ENCODE peak calls at places on chromosome 5, in eight cellular contexts. X, Z, Y, V, I, U, G and K are unnamed samples. For H3K4me1, the result is how much of the 10 kb centered on the place peaks cover.

GRCh38 chr5:72167790-72168189 is 60.5 kb downstream of the MAP1B start:
- DNase-seq in U (no peak), Z (no peak), G (no peak), I (no peak), X (no peak), V (no peak), Y (no peak), K (no peak)

GRCh38 chr5:139394123-139394653 is 716 bp downstream of the PROB1 start:
- DNase-seq in V (no peak), Y (peak), U (no peak), Z (no peak), G (no peak), I (peak), X (no peak), K (peak)

GRCh38 chr5:172603425-172603824 is 37.6 kb upstream of the NEURL1B start:
- DNase-seq in Z (no peak), U (no peak), G (no peak), V (no peak), X (peak), Y (no peak), I (no peak), K (no peak)

GRCh38 chr5:54457094-54457531 is 1.6 kb downstream of the HSPB3 start:
- DNase-seq in Z (peak), G (no peak), Y (no peak), X (no peak), I (peak), V (no peak), U (no peak), K (no peak)

GRCh38 chr5:174119386-174119785 is 73.9 kb downstream of the NSG2 start:
- DNase-seq in V (no peak), X (no peak), G (no peak), Z (no peak), Y (no peak), U (no peak), I (peak), K (no peak)

GRCh38 chr5:33233013-33233463 is 207.7 kb upstream of the TARS1 start:
- DNase-seq in V (no peak), Z (no peak), G (no peak), X (peak), I (no peak), U (no peak), Y (no peak), K (no peak)

GRCh38 chr5:63401434-63402046 is 560.7 kb downstream of the HTR1A start:
- DNase-seq in Y (no peak), X (no peak), I (peak), Z (peak), V (peak), U (peak), G (peak), K (peak)

GRCh38 chr5:176735383-176736265 is 74.7 kb upstream of the UNC5A start:
- DNase-seq in V (no peak), U (no peak), I (no peak), Y (peak), G (no peak), Z (no peak), X (peak), K (no peak)

GRCh38 chr5:139164020-139164419 is 34.1 kb downstream of the SIL1 start:
- DNase-seq in I (no peak), Y (no peak), X (no peak), Z (no peak), G (no peak), V (no peak), U (no peak), K (no peak)

GRCh38 chr5:9483251-9483650 is 62.6 kb downstream of the SEMA5A start:
- DNase-seq in X (no peak), Y (no peak), G (no peak), I (no peak), Z (no peak), V (no peak), U (no peak), K (no peak)

GRCh38 chr5:142737169-142737568 is 33.0 kb upstream of the ARHGAP26 start:
- DNase-seq in I (no peak), V (no peak), X (no peak), U (no peak), G (no peak), Z (no peak), Y (no peak), K (no peak)

GRCh38 chr5:139950436-139950835 is 92.7 kb downstream of the NRG2 start:
- DNase-seq in G (no peak), Y (no peak), U (no peak), V (no peak), X (no peak), Z (no peak), I (no peak), K (no peak)

GRCh38 chr5:108481355-108481931 is 99.5 kb upstream of the FBXL17 start:
- DNase-seq in I (peak), U (peak), X (no peak), V (no peak), G (peak), Z (peak), Y (no peak), K (no peak)

GRCh38 chr5:96736937-96737336 is 70.8 kb downstream of the ERAP1 start:
- DNase-seq in Z (no peak), X (no peak), I (no peak), G (no peak), V (no peak), U (no peak), Y (no peak), K (no peak)

GRCh38 chr5:30050056-30050815 is 1143.2 kb upstream of the CDH6 start:
- DNase-seq in Y (no peak), V (no peak), U (no peak), Z (no peak), G (no peak), X (no peak), I (no peak), K (no peak)

GRCh38 chr5:58582411-58583393 is at the start of gene RAB3C:
- DNase-seq in Z (peak), U (peak), V (peak), G (peak), Y (peak), X (peak), I (peak), K (peak)

GRCh38 chr5:61790007-61790406 is 457.9 kb downstream of the ZSWIM6 start:
- DNase-seq in Z (no peak), X (no peak), G (no peak), U (no peak), V (no peak), Y (no peak), I (no peak), K (no peak)

GRCh38 chr5:135053278-135053677 is 19.2 kb upstream of the PITX1 start:
- DNase-seq in Z (no peak), X (no peak), Y (no peak), I (no peak), U (no peak), G (no peak), V (no peak), K (no peak)

GRCh38 chr5:143177263-143177994 is 226.1 kb downstream of the NR3C1 start:
- DNase-seq in Z (no peak), U (no peak), V (no peak), G (peak), X (no peak), Y (no peak), I (no peak), K (peak)

GRCh38 chr5:66646570-66646969 is 50.4 kb downstream of the MAST4 start:
- DNase-seq in U (no peak), X (no peak), Y (no peak), V (no peak), I (no peak), Z (no peak), G (no peak), K (no peak)

GRCh38 chr5:140130949-140131733 is 5.4 kb downstream of the IGIP start:
- DNase-seq in Y (no peak), I (no peak), X (no peak), U (no peak), V (no peak), Z (no peak), G (no peak), K (no peak)

GRCh38 chr5:45260292-45260691 is 435.9 kb downstream of the HCN1 start:
- DNase-seq in I (no peak), Y (no peak), Z (no peak), X (no peak), U (no peak), G (no peak), V (no peak), K (no peak)

GRCh38 chr5:154145268-154145667 is 45.3 kb upstream of the GALNT10 start:
- DNase-seq in V (no peak), Y (no peak), X (no peak), U (no peak), Z (no peak), G (no peak), I (no peak), K (no peak)

GRCh38 chr5:88815048-88815789 is 67.8 kb downstream of the MEF2C start:
- DNase-seq in V (no peak), Z (no peak), X (no peak), G (no peak), U (no peak), Y (no peak), I (no peak), K (no peak)

GRCh38 chr5:88821161-88821560 is 61.8 kb downstream of the MEF2C start:
- DNase-seq in X (no peak), G (no peak), Z (no peak), Y (no peak), V (no peak), U (no peak), I (no peak), K (no peak)

GRCh38 chr5:88820581-88820980 is 62.4 kb downstream of the MEF2C start:
- DNase-seq in Y (no peak), X (no peak), G (no peak), I (no peak), Z (no peak), U (no peak), V (no peak), K (no peak)

GRCh38 chr5:88819332-88819999 is 63.5 kb downstream of the MEF2C start:
- DNase-seq in G (no peak), X (no peak), Z (no peak), Y (no peak), U (no peak), I (peak), V (no peak), K (no peak)

GRCh38 chr5:88818296-88818695 is 64.7 kb downstream of the MEF2C start:
- DNase-seq in Y (no peak), G (no peak), Z (no peak), U (no peak), I (no peak), X (no peak), V (no peak), K (no peak)
- TF ChIP-seq POLR2AphosphoS5 in Y (no peak), G (no peak), Z (no peak), U (no peak), I (no peak), X (no peak), V (no peak), K (no peak)

DNA sequence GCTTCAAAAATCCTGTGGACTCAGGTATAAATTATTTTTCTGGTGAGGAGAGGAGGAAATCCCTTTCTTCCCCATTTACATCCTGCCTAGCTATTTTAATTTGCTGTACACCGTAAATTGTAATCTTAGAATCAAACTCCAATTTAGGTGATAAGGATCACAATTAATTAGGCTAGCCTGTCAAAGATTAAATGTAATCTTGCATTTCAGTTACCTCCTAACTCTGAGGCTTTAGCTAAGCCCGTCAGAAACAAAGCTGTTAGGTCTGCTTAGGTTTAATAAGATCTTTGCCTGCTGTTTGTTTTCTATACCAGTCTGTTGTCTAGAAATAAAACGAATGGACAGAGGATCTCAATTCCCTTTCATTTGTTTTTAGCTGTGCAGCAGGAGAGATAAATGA is 51.5 kb downstream of the PIK3R1 start:
- DNase-seq in X (no peak), V (no peak), Z (no peak), U (no peak), I (no peak), Y (no peak), G (no peak), K (no peak)
- H3K4me1 ChIP-seq in X (half or more), V (under half), Z (under half), U (under half), I (under half), Y (half or more), G (under half), K (half or more)

DNA sequence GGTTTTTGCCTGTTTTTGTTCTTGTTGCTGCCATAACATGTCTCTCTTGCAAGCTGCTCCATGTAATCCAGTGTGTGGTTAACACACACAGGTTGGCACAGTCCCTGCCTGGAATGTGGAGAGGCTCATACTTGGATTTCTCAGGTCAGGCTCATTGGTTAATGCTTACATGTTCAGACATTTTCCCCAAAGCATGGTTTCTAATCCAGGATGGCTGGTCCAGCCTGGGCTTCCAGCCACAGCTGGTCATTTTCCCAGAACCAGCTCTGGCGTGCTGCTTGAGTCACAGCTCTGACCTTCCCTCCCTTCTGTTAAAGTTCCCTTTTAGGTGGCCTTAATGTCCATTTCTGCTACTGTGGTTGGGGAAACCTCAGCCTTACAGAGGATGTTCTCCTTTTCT is 294.3 kb downstream of the TAF11L14 start:
- DNase-seq in G (no peak), U (no peak), Y (no peak), X (no peak), Z (no peak), I (no peak), V (peak), K (peak)
- TF ChIP-seq POLR2AphosphoS5 in G (no peak), U (no peak), Y (no peak), X (no peak), Z (no peak), I (no peak), V (no peak), K (no peak)

GRCh38 chr5:150263339-150263738 is 26.2 kb downstream of the CAMK2A start:
- DNase-seq in V (no peak), Z (no peak), I (no peak), G (no peak), Y (no peak), U (no peak), X (no peak), K (no peak)
- H3K4me1 ChIP-seq in V (under half), Z (under half), I (under half), G (under half), Y (under half), U (under half), X (under half), K (under half)

GRCh38 chr5:159910843-159911229 is 5.4 kb upstream of the ADRA1B start:
- DNase-seq in G (no peak), Z (no peak), I (no peak), X (no peak), U (no peak), Y (no peak), V (no peak), K (no peak)

GRCh38 chr5:159913048-159913447 is 3.2 kb upstream of the ADRA1B start:
- DNase-seq in G (no peak), U (no peak), X (no peak), I (no peak), V (no peak), Y (no peak), Z (no peak), K (no peak)

GRCh38 chr5:159911349-159911748 is 4.9 kb upstream of the ADRA1B start:
- DNase-seq in G (no peak), I (no peak), V (no peak), Z (no peak), X (no peak), Y (no peak), U (no peak), K (peak)

GRCh38 chr5:159913481-159913880 is 2.8 kb upstream of the ADRA1B start:
- DNase-seq in V (no peak), Y (no peak), G (no peak), X (no peak), U (no peak), I (no peak), Z (no peak), K (no peak)

GRCh38 chr5:159912033-159912800 is 4.1 kb upstream of the ADRA1B start:
- DNase-seq in Z (no peak), U (no peak), X (no peak), V (no peak), Y (no peak), I (no peak), G (no peak), K (no peak)
- TF ChIP-seq POLR2AphosphoS5 in Z (no peak), U (no peak), X (no peak), V (no peak), Y (no peak), I (no peak), G (no peak), K (no peak)

GRCh38 chr5:88837222-88837621 is 45.8 kb downstream of the MEF2C start:
- DNase-seq in I (no peak), X (no peak), Z (no peak), V (no peak), U (no peak), G (no peak), Y (no peak), K (no peak)

GRCh38 chr5:88836195-88836838 is 46.7 kb downstream of the MEF2C start:
- DNase-seq in X (no peak), Y (no peak), V (no peak), Z (peak), G (no peak), I (no peak), U (no peak), K (no peak)

GRCh38 chr5:88839238-88839637 is 43.7 kb downstream of the MEF2C start:
- DNase-seq in G (no peak), Y (no peak), X (no peak), Z (no peak), U (no peak), I (no peak), V (no peak), K (no peak)

GRCh38 chr5:88838500-88838899 is 44.5 kb downstream of the MEF2C start:
- DNase-seq in I (no peak), U (no peak), V (no peak), X (no peak), Z (no peak), G (no peak), Y (no peak), K (no peak)

GRCh38 chr5:88837817-88838216 is 45.2 kb downstream of the MEF2C start:
- DNase-seq in V (no peak), Y (no peak), U (no peak), I (no peak), X (no peak), Z (no peak), G (no peak), K (no peak)
- H3K4me1 ChIP-seq in V (under half), Y (under half), U (under half), I (under half), X (under half), Z (under half), G (under half), K (under half)